ENCODE peak calls at places on chromosomes 11 and 22, in five cellular contexts. R is activated CD8-positive, alpha-beta memory T cell treated with anti-CD3 and anti-CD28 coated beads, Interleukin-2, amount 50 U/mL, for 4 hours; W is lung microvascular endothelial cell; Q is amniotic stem cell; P is stimulated activated naive B cell treated with anti-CD40 and anti-IgM and Interleukin-4, amounts not matched to agents 10 μg/mL and 1 μg/mL and 100 μg/mL, for 72 hours. A is an unnamed sample.

GRCh38 chr22:40037320-40037719 is 42.6 kb downstream of the FAM83F start:
- DNase-seq in R (no peak), W (no peak), Q (no peak), P (no peak), A (no peak)

GRCh38 chr22:47776329-47776728 is 1013.9 kb downstream of the TBC1D22A start:
- DNase-seq in R (no peak), W (no peak), Q (no peak), P (no peak), A (no peak)

GRCh38 chr11:3637201-3637600 is 4.6 kb downstream of the ART5 start:
- DNase-seq in R (no peak), W (no peak), Q (no peak), P (no peak), A (no peak)

GRCh38 chr11:64501500-64502427 is 89.3 kb upstream of the SLC22A12 start:
- DNase-seq in R (no peak), W (no peak), Q (no peak), P (no peak), A (no peak)

GRCh38 chr22:35633520-35633919 is 14.7 kb upstream of the APOL6 start:
- DNase-seq in R (no peak), W (no peak), Q (no peak), P (no peak), A (no peak)

GRCh38 chr11:2599561-2600189 is 100.1 kb downstream of the KCNQ1OT1 start:
- DNase-seq in R (no peak), W (no peak), Q (no peak), P (no peak), A (no peak)

GRCh38 chr11:46741600-46742484 is 22.8 kb downstream of the F2 start:
- DNase-seq in R (no peak), W (no peak), Q (no peak), P (no peak), A (no peak)

GRCh38 chr11:17013548-17014320 is 480 bp downstream of the PLEKHA7 start:
- DNase-seq in R (no peak), W (no peak), Q (no peak), P (no peak), A (no peak)

GRCh38 chr11:62127941-62128770 is 4.3 kb downstream of the INCENP start:
- DNase-seq in R (no peak), W (no peak), Q (no peak), P (no peak), A (no peak)

GRCh38 chr11:86805873-86806310 is 5.5 kb downstream of the PRSS23 start:
- DNase-seq in R (no peak), W (peak), Q (no peak), P (peak), A (no peak)

GRCh38 chr22:46575915-46576555 is 38.6 kb upstream of the CELSR1 start:
- DNase-seq in R (no peak), W (no peak), Q (no peak), P (no peak), A (peak)

GRCh38 chr22:36317658-36318271 is 64.8 kb downstream of the APOL1 start:
- DNase-seq in R (no peak), W (no peak), Q (no peak), P (no peak), A (no peak)

GRCh38 chr22:24985824-24986214 is 33.3 kb downstream of the KIAA1671 start:
- DNase-seq in R (no peak), W (peak), Q (no peak), P (no peak), A (no peak)

GRCh38 chr11:62497132-62497915 is 49.3 kb downstream of the AHNAK start:
- DNase-seq in R (no peak), W (peak), Q (no peak), P (no peak), A (peak)

GRCh38 chr11:85974126-85974525 is 94.8 kb downstream of the PICALM start:
- DNase-seq in R (no peak), W (peak), Q (peak), P (no peak), A (no peak)

GRCh38 chr22:41870786-41871185 is 37.9 kb downstream of the SREBF2 start:
- DNase-seq in R (no peak), W (no peak), Q (no peak), P (no peak), A (no peak)

A was measured in cardiac muscle cell.